ENCODE peak calls at places on chromosomes 7 and 10, in five cellular contexts. T is H1, M is HCT116, G is GM23338, A is HepG2. Z is an unnamed sample.

GRCh38 chr7:105130048-105130447 is 116.0 kb downstream of the KMT2E start:
- DNase-seq in A (no peak), T (no peak), G (no peak), M (no peak), Z (no peak)

GRCh38 chr10:124596914-124597676 is 135.5 kb downstream of the LHPP start:
- DNase-seq in A (peak), G (no peak), M (no peak), T (no peak), Z (no peak)

GRCh38 chr10:122140477-122140902 is 130.6 kb upstream of the BTBD16 start:
- DNase-seq in M (no peak), G (no peak), A (no peak), T (no peak), Z (peak)

GRCh38 chr7:121960678-121961461 is 87.9 kb downstream of the PTPRZ1 start:
- DNase-seq in G (no peak), M (peak), A (no peak), T (peak), Z (peak)

GRCh38 chr7:5574770-5575269 is 151.2 kb upstream of the TNRC18 start:
- DNase-seq in A (no peak), G (peak), T (no peak), M (no peak), Z (peak)

GRCh38 chr7:129855234-129855673 is 97.5 kb downstream of the UBE2H start:
- DNase-seq in M (no peak), A (no peak), T (no peak), G (no peak), Z (peak)

GRCh38 chr10:490891-491571 is 198.4 kb downstream of the DIP2C start:
- DNase-seq in G (peak), M (no peak), A (no peak), T (no peak), Z (no peak)

GRCh38 chr7:43148161-43148731 is 35.8 kb downstream of the HECW1 start:
- DNase-seq in A (no peak), G (no peak), M (no peak), T (no peak), Z (no peak)

GRCh38 chr10:62021116-62021515 is 119.6 kb downstream of the ARID5B start:
- DNase-seq in M (no peak), T (no peak), G (no peak), A (no peak), Z (no peak)

GRCh38 chr7:70082026-70082655 is 483.9 kb downstream of the AUTS2 start:
- DNase-seq in M (no peak), G (no peak), A (no peak), T (no peak), Z (no peak)

GRCh38 chr10:92914478-92915066 is 66.3 kb downstream of the EXOC6 start:
- DNase-seq in A (peak), G (peak), M (peak), T (no peak), Z (peak)

GRCh38 chr7:30922596-30922995 is 10.9 kb downstream of the AQP1 start:
- DNase-seq in G (no peak), A (no peak), M (no peak), T (no peak), Z (no peak)

GRCh38 chr7:97751566-97751965 is 19.7 kb downstream of the TAC1 start:
- DNase-seq in A (no peak), G (no peak), T (no peak), M (no peak), Z (no peak)

GRCh38 chr10:89556590-89556989 is 21.2 kb upstream of the SLC16A12 start:
- DNase-seq in G (no peak), M (no peak), A (no peak), T (no peak), Z (no peak)

GRCh38 chr7:151755131-151755787 is 121.7 kb downstream of the PRKAG2 start:
- DNase-seq in A (no peak), M (no peak), G (no peak), T (no peak), Z (no peak)
- TF ChIP-seq POLR2AphosphoS5 in A (no peak), M (no peak), G (no peak), T (no peak), Z (no peak)

GRCh38 chr7:50304911-50305621 is 550 bp downstream of the IKZF1 start:
- DNase-seq in M (no peak), T (no peak), A (no peak), G (peak), Z (no peak)
- TF ChIP-seq EZH2 in M (no peak), T (peak), A (no peak), G (peak), Z (peak)

DNA sequence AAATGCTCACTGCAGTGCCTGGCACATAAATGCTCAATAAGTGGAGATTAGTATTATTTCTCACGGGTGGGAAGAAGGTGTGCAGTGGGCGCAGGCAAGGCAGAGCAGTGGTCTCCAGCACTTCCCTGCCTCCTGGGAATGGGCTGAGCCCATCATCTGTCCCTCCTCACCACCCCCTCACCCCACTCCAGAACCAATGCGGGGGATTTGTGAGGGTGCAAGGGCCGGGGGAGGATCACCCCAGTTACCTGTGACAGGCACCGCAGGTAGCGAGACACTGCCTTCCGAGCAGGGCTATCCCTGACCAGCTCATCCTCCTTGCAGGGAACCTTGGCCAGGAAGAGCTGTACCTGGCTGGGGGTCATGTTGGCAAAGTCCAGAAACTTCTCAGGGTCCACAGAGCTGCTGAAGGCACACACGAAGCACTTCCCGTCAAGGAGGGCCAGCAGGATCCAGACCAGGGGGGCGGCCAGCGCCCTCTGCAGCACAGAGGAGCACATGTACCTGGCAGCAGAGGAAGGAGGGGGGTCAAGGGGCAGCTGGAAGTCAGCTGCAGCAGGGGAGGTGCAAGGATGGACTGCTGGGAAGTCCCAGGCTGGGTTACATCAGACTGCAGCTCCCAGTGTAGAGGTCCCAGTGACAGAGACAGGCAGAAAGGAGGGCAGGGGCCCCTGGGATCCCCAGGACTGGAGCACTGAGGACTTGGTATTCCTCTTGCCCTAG is 2.8 kb downstream of the CALHM3 start:
- DNase-seq in G (peak), A (no peak), M (no peak), T (peak), Z (no peak)
- TF ChIP-seq CTCF in G (peak), A (peak), M (peak), T (peak), Z (no peak)

DNA sequence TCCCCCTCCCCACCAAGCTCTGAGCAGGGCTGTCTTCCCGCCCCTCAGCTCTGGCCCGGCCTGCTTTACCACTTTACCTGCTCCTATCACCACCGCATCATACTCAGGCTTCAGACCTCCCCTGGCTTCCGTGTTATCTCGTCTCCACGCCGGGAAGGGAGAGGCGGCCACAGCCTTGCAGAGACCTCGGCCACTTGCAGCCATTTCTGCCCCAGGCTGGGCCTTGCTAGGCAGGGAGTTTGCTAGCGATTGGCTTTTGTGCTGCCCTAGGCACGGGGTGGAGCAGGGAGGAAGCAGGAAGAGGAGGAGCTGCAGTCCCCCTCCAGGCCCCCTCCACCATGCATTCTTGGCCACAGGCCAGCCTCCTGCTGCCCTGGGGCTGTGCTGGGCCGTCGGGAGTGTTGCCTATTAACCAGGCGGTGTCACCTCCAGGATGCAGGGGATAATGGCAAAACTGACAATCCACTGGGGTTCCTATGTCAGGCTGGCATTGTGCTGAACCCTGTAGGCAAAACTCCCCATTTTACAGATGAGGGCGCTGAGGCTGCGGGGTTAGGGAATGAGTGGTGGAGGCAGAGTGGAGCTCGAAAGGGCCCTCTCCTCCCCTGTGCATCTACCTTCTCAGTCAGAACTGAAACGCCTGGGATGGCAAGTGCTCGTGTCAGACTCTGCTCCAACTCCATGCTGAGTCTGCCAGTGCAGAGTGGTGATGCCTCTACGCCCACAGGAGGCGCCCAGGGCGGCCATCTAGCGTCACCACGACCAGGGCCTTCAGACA is at the start of gene PYROXD2:
- DNase-seq in M (peak), A (peak), G (peak), T (peak), Z (peak)
- TF ChIP-seq POLR2AphosphoS5 in M (peak), A (peak), G (peak), T (peak), Z (peak)

GRCh38 chr7:50349399-50349798 is 44.9 kb downstream of the IKZF1 start:
- DNase-seq in M (no peak), A (no peak), T (no peak), G (no peak), Z (no peak)

GRCh38 chr7:50348469-50349162 is 44.1 kb downstream of the IKZF1 start:
- DNase-seq in G (no peak), M (no peak), A (no peak), T (no peak), Z (no peak)

GRCh38 chr7:50349963-50350944 is 45.7 kb downstream of the IKZF1 start:
- DNase-seq in A (no peak), M (no peak), T (no peak), G (no peak), Z (no peak)

GRCh38 chr7:50346548-50347497 is 42.3 kb downstream of the IKZF1 start:
- DNase-seq in G (no peak), T (no peak), A (no peak), M (no peak), Z (no peak)

GRCh38 chr7:50347693-50348092 is 43.2 kb downstream of the IKZF1 start:
- DNase-seq in G (no peak), M (no peak), A (no peak), T (no peak), Z (no peak)
- TF ChIP-seq EZH2 in G (no peak), M (no peak), A (no peak), T (no peak), Z (no peak)

DNA sequence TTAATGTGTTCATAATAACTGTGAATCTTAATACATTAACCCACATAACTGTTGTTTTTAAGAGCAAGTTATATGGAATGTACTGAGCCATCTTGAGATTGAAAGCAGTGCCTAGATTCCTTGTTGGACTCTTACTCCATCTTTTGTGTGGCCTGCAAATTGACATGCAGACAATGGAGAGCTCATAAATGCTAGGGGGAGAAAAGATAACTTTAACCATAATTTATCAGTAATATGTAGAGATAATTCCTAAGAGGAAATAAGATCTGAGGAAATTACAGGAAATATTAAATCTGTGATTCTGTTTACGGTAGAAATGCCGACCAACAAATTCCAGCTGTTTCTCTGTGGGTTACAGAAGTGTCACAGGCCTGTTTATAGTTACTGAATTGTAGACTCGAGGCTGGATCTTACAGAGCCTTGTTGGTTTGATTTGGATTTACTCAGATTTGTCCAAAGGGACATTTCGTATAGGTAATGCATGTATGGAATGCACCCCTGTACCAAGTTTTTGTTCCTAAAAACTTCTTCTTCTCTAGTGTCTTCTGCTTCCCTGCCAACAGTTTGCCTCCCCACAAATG is 348.1 kb downstream of the SUGCT start:
- DNase-seq in T (no peak), G (no peak), M (no peak), A (no peak), Z (no peak)
- TF ChIP-seq CTCF in T (no peak), G (no peak), M (no peak), A (no peak), Z (no peak)

Z was measured in endothelial cell of umbilical vein.